ENCODE peak calls at places on chromosomes 4 and X, in seven cellular contexts. Z is omental fat pad; E is body of pancreas; W is AG09319; S is stimulated activated CD4-positive, alpha-beta T cell treated with anti-CD3 and anti-CD28 coated beads, Interleukin-1b, Interleukin-23, amount 100 ng/mL, for 48 hours; F is AG04449; U is ELR. M is an unnamed sample.

GRCh38 chrX:55119271-55119670 is 30.5 kb downstream of the PAGE2 start:
- DNase-seq in Z (no peak), E (no peak), W (no peak), S (no peak), F (no peak), U (no peak), M (no peak)

GRCh38 chr4:133154725-133155124 is 5.6 kb downstream of the PCDH10 start:
- DNase-seq in Z (no peak), E (no peak), W (no peak), S (no peak), F (no peak), U (peak; percentile 55), M (no peak)

GRCh38 chrX:15269618-15270521 is at the start of gene ASB9:
- DNase-seq in Z (no peak), E (peak; percentile 84), W (no peak), S (peak; percentile 2), F (peak; percentile 12), U (peak; percentile 77), M (peak; percentile 14)

GRCh38 chr4:6055436-6055835 is 37.2 kb upstream of the C4orf50 start:
- DNase-seq in Z (no peak), E (no peak), W (no peak), S (no peak), F (no peak), U (no peak), M (no peak)

GRCh38 chrX:17414839-17415238 is 39.8 kb downstream of the NHS start:
- DNase-seq in Z (no peak), E (peak; percentile 52), W (no peak), S (peak; percentile 1), F (no peak), U (no peak), M (no peak)

GRCh38 chr4:174317531-174317930 is 33.8 kb downstream of the CEP44 start:
- DNase-seq in Z (no peak), E (no peak), W (no peak), S (no peak), F (no peak), U (peak; percentile 6), M (no peak)

GRCh38 chrX:46849933-46850332 is 13.1 kb downstream of the RP2 start:
- DNase-seq in Z (no peak), E (no peak), W (no peak), S (no peak), F (no peak), U (peak; percentile 45), M (no peak)

GRCh38 chr4:139857021-139857420 is 191.4 kb downstream of the MGST2 start:
- DNase-seq in Z (no peak), E (no peak), W (no peak), S (no peak), F (no peak), U (no peak), M (no peak)

GRCh38 chr4:158710814-158711213 is 12.4 kb downstream of the PPID start:
- DNase-seq in Z (no peak), E (no peak), W (no peak), S (no peak), F (no peak), U (peak; percentile 16), M (no peak)

GRCh38 chr4:7186081-7186480 is 6.3 kb upstream of the SORCS2 start:
- DNase-seq in Z (no peak), E (peak; percentile 56), W (no peak), S (peak; percentile 12), F (no peak), U (no peak), M (no peak)

GRCh38 chrX:1749499-1749898 is 134.6 kb downstream of the ASMT start:
- DNase-seq in Z (no peak), E (no peak), W (no peak), S (no peak), F (no peak), U (no peak), M (no peak)

GRCh38 chr4:6355052-6355451 is 85.4 kb downstream of the WFS1 start:
- DNase-seq in Z (no peak), E (no peak), W (no peak), S (no peak), F (no peak), U (no peak), M (no peak)

GRCh38 chr4:38867478-38868054 is at the start of gene FAM114A1:
- DNase-seq in Z (no peak), E (peak; percentile 89), W (peak; percentile 69), S (no peak), F (no peak), U (peak; percentile 84), M (no peak)

M was measured in GM04503.